ENCODE peak calls at places on chromosomes 6 and 20, in four cellular contexts. Y, D, H and X are unnamed samples.

GRCh38 chr6:125985967-125986294 is 409 bp upstream of the TRMT11 start:
- DNase-seq in Y (no peak), D (no peak), H (no peak), X (no peak)

GRCh38 chr6:125748534-125749111 is 809 bp upstream of the HEY2 start:
- DNase-seq in Y (no peak), D (no peak), H (no peak), X (no peak)

GRCh38 chr20:44187054-44187762 is at the start of gene JPH2:
- DNase-seq in Y (no peak), D (no peak), H (peak; percentile 83), X (no peak)

GRCh38 chr6:169986171-169986847 is 234.9 kb downstream of the ERMARD start:
- DNase-seq in Y (no peak), D (no peak), H (no peak), X (no peak)

GRCh38 chr6:43150051-43150751 is 20.9 kb upstream of the SRF start:
- DNase-seq in Y (no peak), D (no peak), H (peak; percentile 6), X (no peak)

GRCh38 chr6:41730531-41731436 is 4.6 kb downstream of the TFEB start:
- DNase-seq in Y (no peak), D (no peak), H (no peak), X (no peak)

GRCh38 chr6:19789100-19789805 is 47.9 kb upstream of the ID4 start:
- DNase-seq in Y (no peak), D (no peak), H (no peak), X (no peak)

GRCh38 chr6:35719830-35720733 is 16.8 kb upstream of the ARMC12 start:
- DNase-seq in Y (peak; percentile 6), D (no peak), H (peak; percentile 82), X (no peak)

GRCh38 chr20:8571660-8572059 is 439.6 kb downstream of the PLCB1 start:
- DNase-seq in Y (no peak), D (no peak), H (no peak), X (no peak)

GRCh38 chr6:33718713-33719112 is 7.2 kb upstream of the UQCC2 start:
- DNase-seq in Y (no peak), D (no peak), H (no peak), X (no peak)